ENCODE peak calls at places on chromosomes 16 and 17, in four cellular contexts. One of them, this sample, is unnamed.

GRCh38 chr17:376936-377863 is 24.6 kb upstream of the RPH3AL start:
- DNase-seq in T1000: no peak
- DNase-seq in NCI-H2029: no peak
- DNase-seq in HuH-7: peak; percentile 58
- DNase-seq in this sample: peak; percentile 9

GRCh38 chr17:18257268-18257681 is 1.3 kb downstream of the FLII start:
- DNase-seq in T1000: no peak
- DNase-seq in NCI-H2029: no peak
- DNase-seq in HuH-7: no peak
- DNase-seq in this sample: no peak

GRCh38 chr17:39800540-39800939 is 62.8 kb downstream of the GRB7 start:
- DNase-seq in T1000: no peak
- DNase-seq in NCI-H2029: no peak
- DNase-seq in HuH-7: no peak
- DNase-seq in this sample: no peak

GRCh38 chr17:70365098-70365583 is 195.8 kb downstream of the KCNJ2 start:
- DNase-seq in T1000: no peak
- DNase-seq in NCI-H2029: no peak
- DNase-seq in HuH-7: no peak
- DNase-seq in this sample: no peak

GRCh38 chr17:17044846-17045561 is 2.7 kb downstream of the MPRIP start:
- DNase-seq in T1000: peak; percentile 57
- DNase-seq in NCI-H2029: peak; percentile 23
- DNase-seq in HuH-7: no peak
- DNase-seq in this sample: no peak

GRCh38 chr16:27195941-27196595 is 7.3 kb upstream of the KDM8 start:
- DNase-seq in T1000: no peak
- DNase-seq in NCI-H2029: no peak
- DNase-seq in HuH-7: no peak
- DNase-seq in this sample: no peak

GRCh38 chr17:42521666-42522262 is 14.3 kb upstream of the NAGLU start:
- DNase-seq in T1000: no peak
- DNase-seq in NCI-H2029: no peak
- DNase-seq in HuH-7: no peak
- DNase-seq in this sample: no peak

GRCh38 chr16:648071-648785 is 937 bp upstream of the WDR90 start:
- DNase-seq in T1000: no peak
- DNase-seq in NCI-H2029: peak; percentile 60
- DNase-seq in HuH-7: no peak
- DNase-seq in this sample: no peak

GRCh38 chr16:85520853-85521736 is 92.0 kb upstream of the GSE1 start:
- DNase-seq in T1000: no peak
- DNase-seq in NCI-H2029: no peak
- DNase-seq in HuH-7: no peak
- DNase-seq in this sample: no peak